ENCODE peak calls at places on chromosomes 3 and 15, in seven cellular contexts. I is stimulated activated CD8-positive, alpha-beta memory T cell treated with anti-CD3 and anti-CD28 coated beads, Interleukin-4, amount 100 ng/mL, for 48 hours; N is GM19239; L is HCEC 1CT; A is kidney tubule cell; M is activated CD4-positive, alpha-beta memory T cell treated with anti-CD3 and anti-CD28 coated beads for 36 hours; G is left cardiac atrium. F is an unnamed sample.

GRCh38 chr15:66948294-66948693 is 117.1 kb upstream of the SMAD3 start:
- DNase-seq in I (no peak), N (no peak), L (no peak), A (peak; percentile 56), M (peak; percentile 52), G (no peak), F (peak; percentile 71)

GRCh38 chr15:100114100-100114499 is 227.7 kb downstream of the ADAMTS17 start:
- DNase-seq in I (no peak), N (no peak), L (peak; percentile 21), A (peak; percentile 18), M (peak; percentile 18), G (peak; percentile 87), F (peak; percentile 63)

GRCh38 chr15:90174140-90174891 is 26.8 kb upstream of the SEMA4B start:
- DNase-seq in I (no peak), N (no peak), L (no peak), A (peak; percentile 47), M (no peak), G (peak; percentile 93), F (no peak)

GRCh38 chr15:77698481-77698880 is 65.8 kb upstream of the LINGO1 start:
- DNase-seq in I (no peak), N (no peak), L (no peak), A (no peak), M (no peak), G (no peak), F (no peak)

GRCh38 chr15:30922469-30923311 is 19.0 kb downstream of the FAN1 start:
- DNase-seq in I (no peak), N (no peak), L (peak; percentile 16), A (peak; percentile 92), M (no peak), G (peak; percentile 24), F (peak; percentile 3)

GRCh38 chr3:13598926-13599886 is 50.3 kb downstream of the FBLN2 start:
- DNase-seq in I (no peak), N (no peak), L (no peak), A (peak; percentile 88), M (no peak), G (no peak), F (peak; percentile 82)

GRCh38 chr3:16907245-16907644 is 22.5 kb downstream of the PLCL2 start:
- DNase-seq in I (no peak), N (no peak), L (no peak), A (no peak), M (peak; percentile 47), G (no peak), F (peak; percentile 24)

GRCh38 chr15:42692997-42693396 is 43.9 kb downstream of the CDAN1 start:
- DNase-seq in I (no peak), N (no peak), L (no peak), A (no peak), M (no peak), G (no peak), F (no peak)

GRCh38 chr3:42088803-42089520 is 2.2 kb upstream of the TRAK1 start:
- DNase-seq in I (peak; percentile 9), N (no peak), L (no peak), A (no peak), M (no peak), G (no peak), F (no peak)

GRCh38 chr3:56894912-56895431 is 93.2 kb upstream of the ARHGEF3 start:
- DNase-seq in I (peak; percentile 49), N (no peak), L (peak; percentile 16), A (no peak), M (peak; percentile 51), G (peak; percentile 20), F (no peak)

GRCh38 chr3:124451655-124452317 is 278.5 kb upstream of the UMPS start:
- DNase-seq in I (no peak), N (peak; percentile 9), L (no peak), A (no peak), M (no peak), G (no peak), F (no peak)

GRCh38 chr3:133487920-133488540 is 85.5 kb upstream of the CDV3 start:
- DNase-seq in I (peak; percentile 76), N (no peak), L (no peak), A (no peak), M (peak; percentile 61), G (no peak), F (peak; percentile 66)

GRCh38 chr15:67108122-67108871 is 42.9 kb downstream of the SMAD3 start:
- DNase-seq in I (no peak), N (no peak), L (peak; percentile 56), A (peak; percentile 23), M (no peak), G (no peak), F (peak; percentile 54)

GRCh38 chr3:65597952-65598413 is 440.7 kb downstream of the MAGI1 start:
- DNase-seq in I (no peak), N (no peak), L (no peak), A (no peak), M (no peak), G (no peak), F (no peak)

GRCh38 chr3:16899919-16900318 is 15.2 kb downstream of the PLCL2 start:
- DNase-seq in I (no peak), N (no peak), L (no peak), A (no peak), M (no peak), G (no peak), F (no peak)

GRCh38 chr3:87069963-87070362 is 79.0 kb upstream of the VGLL3 start:
- DNase-seq in I (no peak), N (no peak), L (no peak), A (no peak), M (no peak), G (no peak), F (no peak)

GRCh38 chr3:10074666-10075065 is 33.4 kb downstream of the FANCD2OS start:
- DNase-seq in I (no peak), N (no peak), L (peak; percentile 46), A (no peak), M (no peak), G (no peak), F (peak; percentile 36)

GRCh38 chr15:70596354-70597055 is 166.9 kb downstream of the UACA start:
- DNase-seq in I (no peak), N (no peak), L (peak; percentile 90), A (peak; percentile 91), M (peak; percentile 23), G (no peak), F (peak; percentile 93)

GRCh38 chr15:75713338-75713895 is 769 bp upstream of the CSPG4 start:
- DNase-seq in I (no peak), N (no peak), L (peak; percentile 19), A (no peak), M (no peak), G (no peak), F (peak; percentile 56)

GRCh38 chr3:123859177-123859576 is 25.0 kb downstream of the MYLK start:
- DNase-seq in I (no peak), N (no peak), L (no peak), A (no peak), M (no peak), G (no peak), F (no peak)

GRCh38 chr15:74497584-74497983 is 36.6 kb upstream of the UBL7 start:
- DNase-seq in I (no peak), N (no peak), L (no peak), A (peak; percentile 39), M (no peak), G (no peak), F (peak; percentile 46)

GRCh38 chr15:73832657-73833056 is 40.7 kb upstream of the TBC1D21 start:
- DNase-seq in I (no peak), N (no peak), L (no peak), A (no peak), M (no peak), G (no peak), F (no peak)

GRCh38 chr3:112489674-112490479 is 9.4 kb downstream of the BTLA start:
- DNase-seq in I (no peak), N (no peak), L (no peak), A (no peak), M (no peak), G (no peak), F (no peak)

GRCh38 chr3:146067048-146067447 is 93.9 kb downstream of the PLOD2 start:
- DNase-seq in I (no peak), N (no peak), L (peak; percentile 96), A (peak; percentile 27), M (no peak), G (no peak), F (peak; percentile 92)

GRCh38 chr15:38076806-38077205 is 142.4 kb downstream of the TMCO5A start:
- DNase-seq in I (no peak), N (no peak), L (no peak), A (no peak), M (no peak), G (no peak), F (no peak)

GRCh38 chr3:43285644-43286043 is 696 bp upstream of the SNRK start:
- DNase-seq in I (no peak), N (no peak), L (no peak), A (no peak), M (no peak), G (no peak), F (no peak)

GRCh38 chr3:78855190-78855589 is 912.6 kb downstream of the ROBO1 start:
- DNase-seq in I (no peak), N (no peak), L (no peak), A (no peak), M (no peak), G (no peak), F (no peak)

GRCh38 chr15:89448825-89449224 is 47.6 kb downstream of the RHCG start:
- DNase-seq in I (no peak), N (no peak), L (no peak), A (no peak), M (no peak), G (no peak), F (no peak)

GRCh38 chr3:161323926-161324621 is 47.2 kb downstream of the SPTSSB start:
- DNase-seq in I (no peak), N (no peak), L (no peak), A (no peak), M (no peak), G (no peak), F (no peak)

GRCh38 chr3:127390365-127391025 is 102.6 kb upstream of the PRR20G start:
- DNase-seq in I (no peak), N (no peak), L (no peak), A (no peak), M (no peak), G (no peak), F (no peak)

GRCh38 chr15:38085104-38085503 is 150.7 kb downstream of the TMCO5A start:
- DNase-seq in I (no peak), N (no peak), L (no peak), A (no peak), M (no peak), G (no peak), F (no peak)

GRCh38 chr3:156611870-156612494 is 57.1 kb upstream of the SSR3 start:
- DNase-seq in I (no peak), N (no peak), L (no peak), A (no peak), M (no peak), G (no peak), F (no peak)

GRCh38 chr15:37837276-37837675 is 97.2 kb upstream of the TMCO5A start:
- DNase-seq in I (no peak), N (no peak), L (peak; percentile 23), A (peak; percentile 13), M (no peak), G (no peak), F (peak; percentile 1)

GRCh38 chr15:31108836-31109235 is 7.3 kb upstream of the TRPM1 start:
- DNase-seq in I (no peak), N (no peak), L (no peak), A (no peak), M (no peak), G (no peak), F (peak; percentile 8)

GRCh38 chr3:5499404-5499803 is 311.9 kb downstream of the EDEM1 start:
- DNase-seq in I (no peak), N (peak; percentile 20), L (no peak), A (no peak), M (no peak), G (no peak), F (no peak)

GRCh38 chr15:74178326-74179100 is 5.0 kb downstream of the ISLR start:
- DNase-seq in I (no peak), N (no peak), L (no peak), A (no peak), M (no peak), G (no peak), F (no peak)

GRCh38 chr15:77251662-77252061 is 168.2 kb downstream of the PEAK1 start:
- DNase-seq in I (peak; percentile 28), N (no peak), L (peak; percentile 52), A (peak; percentile 24), M (peak; percentile 18), G (no peak), F (peak; percentile 61)

F was measured in ELR.